ENCODE peak calls at places on chromosomes 13 and 19, in seven cellular contexts. One of them, this sample, is unnamed.

GRCh38 chr19:49186108-49186507 is 28.5 kb downstream of the TRPM4 start:
- DNase-seq in K562: no peak
- DNase-seq in SK-N-SH: no peak
- DNase-seq in HCT116: no peak
- DNase-seq in GM12878: no peak
- DNase-seq in H1: no peak
- DNase-seq in HepG2: peak
- DNase-seq in this sample: no peak

GRCh38 chr19:50515168-50515561 is 1.5 kb upstream of the ASPDH start:
- DNase-seq in K562: no peak
- DNase-seq in SK-N-SH: no peak
- DNase-seq in HCT116: no peak
- DNase-seq in GM12878: no peak
- DNase-seq in H1: no peak
- DNase-seq in HepG2: no peak
- DNase-seq in this sample: no peak

GRCh38 chr13:104779311-104779710 is 1713.1 kb upstream of the SLC10A2 start:
- DNase-seq in K562: no peak
- DNase-seq in SK-N-SH: no peak
- DNase-seq in HCT116: no peak
- DNase-seq in GM12878: no peak
- DNase-seq in H1: no peak
- DNase-seq in HepG2: no peak
- DNase-seq in this sample: no peak

GRCh38 chr19:33440682-33441081 is 67.2 kb downstream of the CEBPG start:
- DNase-seq in K562: no peak
- DNase-seq in SK-N-SH: no peak
- DNase-seq in HCT116: no peak
- DNase-seq in GM12878: no peak
- DNase-seq in H1: no peak
- DNase-seq in HepG2: no peak
- DNase-seq in this sample: no peak

GRCh38 chr19:18663940-18664530 is 19.4 kb upstream of the CRTC1 start:
- DNase-seq in K562: no peak
- DNase-seq in SK-N-SH: no peak
- DNase-seq in HCT116: no peak
- DNase-seq in GM12878: no peak
- DNase-seq in H1: no peak
- DNase-seq in HepG2: no peak
- DNase-seq in this sample: no peak

GRCh38 chr13:73477441-73477840 is 418.6 kb downstream of the KLF5 start:
- DNase-seq in K562: no peak
- DNase-seq in SK-N-SH: no peak
- DNase-seq in HCT116: no peak
- DNase-seq in GM12878: no peak
- DNase-seq in H1: no peak
- DNase-seq in HepG2: no peak
- DNase-seq in this sample: no peak

GRCh38 chr19:3880471-3881271 is at the start of gene ATCAY:
- DNase-seq in K562: no peak
- DNase-seq in SK-N-SH: peak
- DNase-seq in HCT116: no peak
- DNase-seq in GM12878: no peak
- DNase-seq in H1: peak
- DNase-seq in HepG2: no peak
- DNase-seq in this sample: no peak

GRCh38 chr13:107665926-107666458 is 549.3 kb downstream of the LIG4 start:
- DNase-seq in K562: no peak
- DNase-seq in SK-N-SH: no peak
- DNase-seq in HCT116: no peak
- DNase-seq in GM12878: no peak
- DNase-seq in H1: no peak
- DNase-seq in HepG2: no peak
- DNase-seq in this sample: no peak

GRCh38 chr13:47025791-47026419 is 129.1 kb upstream of the HTR2A start:
- DNase-seq in K562: no peak
- DNase-seq in SK-N-SH: no peak
- DNase-seq in HCT116: no peak
- DNase-seq in GM12878: no peak
- DNase-seq in H1: no peak
- DNase-seq in HepG2: no peak
- DNase-seq in this sample: no peak

GRCh38 chr19:5170329-5170745 is 170.3 kb downstream of the PTPRS start:
- DNase-seq in K562: peak
- DNase-seq in SK-N-SH: peak
- DNase-seq in HCT116: no peak
- DNase-seq in GM12878: no peak
- DNase-seq in H1: peak
- DNase-seq in HepG2: no peak
- DNase-seq in this sample: no peak

GRCh38 chr19:55440411-55441105 is 2.5 kb downstream of the SHISA7 start:
- DNase-seq in K562: peak
- DNase-seq in SK-N-SH: peak
- DNase-seq in HCT116: no peak
- DNase-seq in GM12878: no peak
- DNase-seq in H1: peak
- DNase-seq in HepG2: no peak
- DNase-seq in this sample: no peak

GRCh38 chr13:47800593-47800992 is 200.5 kb downstream of the SUCLA2 start:
- DNase-seq in K562: no peak
- DNase-seq in SK-N-SH: no peak
- DNase-seq in HCT116: no peak
- DNase-seq in GM12878: no peak
- DNase-seq in H1: no peak
- DNase-seq in HepG2: no peak
- DNase-seq in this sample: no peak

GRCh38 chr13:93698016-93698613 is 471.5 kb downstream of the GPC6 start:
- DNase-seq in K562: no peak
- DNase-seq in SK-N-SH: no peak
- DNase-seq in HCT116: no peak
- DNase-seq in GM12878: no peak
- DNase-seq in H1: no peak
- DNase-seq in HepG2: no peak
- DNase-seq in this sample: no peak

GRCh38 chr13:32254416-32254815 is 60.7 kb downstream of the ZAR1L start:
- DNase-seq in K562: no peak
- DNase-seq in SK-N-SH: no peak
- DNase-seq in HCT116: no peak
- DNase-seq in GM12878: no peak
- DNase-seq in H1: no peak
- DNase-seq in HepG2: no peak
- DNase-seq in this sample: no peak

DNA sequence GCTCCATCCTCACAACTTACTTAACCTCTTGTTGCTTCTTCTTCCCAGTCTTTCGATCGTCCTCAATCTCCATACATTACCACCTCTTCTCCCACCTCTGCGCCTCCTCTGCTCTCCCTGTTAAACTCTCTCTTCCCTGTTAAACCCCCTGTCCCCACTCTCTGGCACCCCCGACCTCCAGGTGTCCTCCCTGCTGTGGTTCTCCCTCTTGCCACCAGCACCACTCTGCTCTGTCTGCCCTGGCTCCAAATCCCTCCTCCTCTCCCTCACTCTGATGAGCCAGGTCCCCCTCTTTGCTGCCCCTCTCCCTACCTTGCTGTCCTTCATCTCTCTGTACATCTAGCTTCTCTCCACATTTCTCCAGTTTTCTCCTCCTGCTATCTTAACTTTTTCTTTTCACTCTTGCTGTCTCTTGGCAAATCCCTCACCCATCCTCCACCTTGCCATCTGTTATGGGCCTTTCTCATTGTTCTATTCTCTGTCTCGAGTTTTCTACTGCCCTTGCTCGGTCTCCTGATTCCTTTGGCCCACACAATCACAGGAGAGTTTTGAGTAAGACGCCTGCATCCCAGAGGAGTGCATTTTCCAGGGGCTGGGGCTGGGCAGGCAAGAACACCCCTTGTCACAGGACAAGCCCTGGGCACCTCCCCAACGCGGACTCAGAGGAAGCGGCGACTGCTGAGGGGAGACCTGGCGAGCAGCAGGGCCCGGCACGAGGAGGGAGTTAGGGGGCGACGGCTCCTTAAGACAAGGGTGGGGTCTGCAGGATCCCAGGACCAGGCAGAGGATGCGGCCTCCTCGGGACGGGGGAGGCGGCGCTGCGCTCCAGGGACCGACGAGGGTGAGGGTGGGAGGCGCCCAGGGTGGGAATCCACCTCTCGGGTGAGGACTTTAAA is 21.4 kb upstream of the ERVV-1 start:
- DNase-seq in K562: peak
- DNase-seq in SK-N-SH: peak
- DNase-seq in HCT116: no peak
- DNase-seq in GM12878: no peak
- DNase-seq in H1: peak
- DNase-seq in HepG2: no peak
- DNase-seq in this sample: no peak
- TF ChIP-seq JUND in K562: no peak
- TF ChIP-seq JUND in SK-N-SH: no peak
- TF ChIP-seq JUND in HCT116: no peak
- TF ChIP-seq JUND in GM12878: no peak
- TF ChIP-seq JUND in H1: no peak
- TF ChIP-seq JUND in HepG2: no peak
- TF ChIP-seq JUND in this sample: no peak

GRCh38 chr19:44581288-44581687 is 32.1 kb upstream of the IGSF23 start:
- DNase-seq in K562: no peak
- DNase-seq in SK-N-SH: no peak
- DNase-seq in HCT116: no peak
- DNase-seq in GM12878: no peak
- DNase-seq in H1: no peak
- DNase-seq in HepG2: no peak
- DNase-seq in this sample: no peak

GRCh38 chr19:44585371-44586141 is 27.8 kb upstream of the IGSF23 start:
- DNase-seq in K562: no peak
- DNase-seq in SK-N-SH: no peak
- DNase-seq in HCT116: no peak
- DNase-seq in GM12878: no peak
- DNase-seq in H1: no peak
- DNase-seq in HepG2: no peak
- DNase-seq in this sample: peak

GRCh38 chr19:44580366-44580895 is 32.9 kb upstream of the IGSF23 start:
- DNase-seq in K562: no peak
- DNase-seq in SK-N-SH: no peak
- DNase-seq in HCT116: no peak
- DNase-seq in GM12878: no peak
- DNase-seq in H1: no peak
- DNase-seq in HepG2: no peak
- DNase-seq in this sample: no peak

GRCh38 chr19:44579663-44580365 is 33.5 kb upstream of the IGSF23 start:
- DNase-seq in K562: no peak
- DNase-seq in SK-N-SH: no peak
- DNase-seq in HCT116: no peak
- DNase-seq in GM12878: no peak
- DNase-seq in H1: no peak
- DNase-seq in HepG2: no peak
- DNase-seq in this sample: no peak

DNA sequence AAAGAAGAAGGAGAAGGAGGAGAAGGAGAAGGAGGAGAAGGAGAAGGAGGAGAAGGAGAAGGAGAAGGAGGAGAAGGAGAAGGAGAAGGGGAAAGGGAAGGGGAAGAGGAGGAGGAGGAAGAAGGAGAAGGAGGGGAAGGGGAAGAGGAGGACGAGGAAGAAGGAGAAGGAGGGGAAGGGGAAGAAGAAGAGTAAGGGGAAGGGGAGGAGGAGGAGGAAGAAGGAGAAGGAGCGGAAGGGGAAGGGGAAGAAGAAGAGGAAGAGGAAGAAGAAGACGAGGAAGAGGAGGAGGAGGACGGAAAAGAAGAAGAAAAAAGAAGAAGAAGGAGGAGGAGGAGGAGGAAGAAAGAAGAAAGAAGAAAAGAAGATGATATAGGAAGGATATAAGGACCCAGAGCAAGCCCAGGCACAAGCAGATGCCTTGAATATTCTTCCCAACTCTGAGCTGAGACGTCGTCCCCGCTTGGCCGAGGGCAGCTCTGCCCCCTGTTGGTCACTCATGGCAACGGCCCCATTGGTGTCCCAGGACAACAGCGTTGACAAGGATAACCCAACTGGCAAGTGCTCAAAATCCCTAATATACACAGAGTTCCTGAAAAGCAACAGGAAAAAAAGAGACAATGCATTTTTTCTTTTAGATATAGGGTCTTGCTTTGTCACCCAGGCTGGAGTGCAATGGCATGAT is 30.6 kb upstream of the IGSF23 start:
- DNase-seq in K562: peak
- DNase-seq in SK-N-SH: peak
- DNase-seq in HCT116: peak
- DNase-seq in GM12878: no peak
- DNase-seq in H1: peak
- DNase-seq in HepG2: no peak
- DNase-seq in this sample: no peak
- TF ChIP-seq JUND in K562: peak
- TF ChIP-seq JUND in SK-N-SH: no peak
- TF ChIP-seq JUND in HCT116: no peak
- TF ChIP-seq JUND in GM12878: no peak
- TF ChIP-seq JUND in H1: no peak
- TF ChIP-seq JUND in HepG2: no peak
- TF ChIP-seq JUND in this sample: no peak

DNA sequence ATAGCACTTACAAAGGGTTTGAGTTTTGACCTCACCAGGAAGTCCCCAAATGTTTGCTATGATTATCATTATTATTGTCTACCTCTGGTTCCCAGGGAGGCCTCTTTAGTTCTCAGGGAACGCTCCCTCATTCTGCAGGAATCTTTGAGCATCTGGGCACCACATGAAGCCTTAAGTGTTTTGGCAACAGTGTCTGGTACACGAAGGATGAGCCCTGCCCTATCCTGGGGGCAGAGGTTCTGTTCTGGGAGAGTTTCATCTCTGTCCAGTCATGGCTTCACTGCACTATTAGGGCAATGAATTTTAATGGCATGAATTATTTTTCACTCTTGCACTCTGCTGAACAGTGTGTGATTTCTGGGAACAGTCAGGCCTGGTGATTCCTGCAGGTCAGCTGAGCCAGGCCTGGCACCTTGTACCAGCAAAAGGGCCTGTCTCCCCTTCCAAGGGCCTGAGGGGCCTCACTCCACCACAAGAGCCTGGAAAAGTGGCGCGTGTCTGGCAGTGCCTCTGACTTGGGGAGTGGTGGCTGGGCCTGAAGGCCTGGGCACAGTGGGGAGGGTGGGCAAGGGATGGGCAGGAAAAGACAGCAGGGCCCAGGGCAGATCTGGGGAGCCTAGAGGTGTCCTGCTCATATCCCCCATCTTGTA is 4.6 kb downstream of the FAM187B start:
- DNase-seq in K562: no peak
- DNase-seq in SK-N-SH: no peak
- DNase-seq in HCT116: no peak
- DNase-seq in GM12878: no peak
- DNase-seq in H1: no peak
- DNase-seq in HepG2: no peak
- DNase-seq in this sample: no peak
- TF ChIP-seq JUND in K562: no peak
- TF ChIP-seq JUND in SK-N-SH: no peak
- TF ChIP-seq JUND in HCT116: no peak
- TF ChIP-seq JUND in GM12878: no peak
- TF ChIP-seq JUND in H1: no peak
- TF ChIP-seq JUND in HepG2: no peak
- TF ChIP-seq JUND in this sample: no peak

GRCh38 chr13:78147905-78148304 is 229.3 kb upstream of the EDNRB start:
- DNase-seq in K562: no peak
- DNase-seq in SK-N-SH: no peak
- DNase-seq in HCT116: no peak
- DNase-seq in GM12878: no peak
- DNase-seq in H1: no peak
- DNase-seq in HepG2: no peak
- DNase-seq in this sample: no peak
- TF ChIP-seq JUND in K562: no peak
- TF ChIP-seq JUND in SK-N-SH: peak
- TF ChIP-seq JUND in HCT116: no peak
- TF ChIP-seq JUND in GM12878: no peak
- TF ChIP-seq JUND in H1: no peak
- TF ChIP-seq JUND in HepG2: no peak
- TF ChIP-seq JUND in this sample: no peak